ENCODE peak calls at places on chromosomes 2 and 18, in six cellular contexts. H is A673; G is stimulated activated CD4-positive, alpha-beta T cell treated with anti-CD3 and anti-CD28 coated beads, Interleukin-15, amount 100 ng/mL, for 1 hour; P is tibial nerve; M is HTR-8/SVneo; X is pancreas. R is an unnamed sample.

GRCh38 chr2:18559941-18560796 is at the start of gene RDH14:
- DNase-seq in G (peak; percentile 82), X (peak; percentile 96), H (peak; percentile 95), M (peak; percentile 91), P (peak; percentile 85), R (peak; percentile 92)

GRCh38 chr18:66749475-66750035 is 145.7 kb upstream of the CDH19 start:
- DNase-seq in P (no peak), M (no peak), H (peak; percentile 79), G (no peak), X (no peak), R (no peak)

GRCh38 chr2:10216677-10217498 is 85.8 kb upstream of the HPCAL1 start:
- DNase-seq in M (no peak), G (no peak), H (no peak), X (peak; percentile 40), P (no peak), R (no peak)

GRCh38 chr2:207136872-207137271 is 28.9 kb downstream of the KLF7 start:
- DNase-seq in P (no peak), G (no peak), H (no peak), X (no peak), M (no peak), R (no peak)

GRCh38 chr2:45930396-45930792 is 278.9 kb downstream of the PRKCE start:
- DNase-seq in P (no peak), H (no peak), G (no peak), X (no peak), M (peak; percentile 83), R (peak; percentile 57)

GRCh38 chr2:112690853-112691390 is 29.9 kb upstream of the NT5DC4 start:
- DNase-seq in X (no peak), M (peak; percentile 47), P (no peak), H (peak; percentile 77), G (peak; percentile 40), R (peak; percentile 60)

GRCh38 chr18:22504251-22504650 is 86.5 kb upstream of the CTAGE1 start:
- DNase-seq in P (no peak), G (no peak), X (no peak), M (no peak), H (no peak), R (no peak)

GRCh38 chr2:63792523-63792922 is 49.2 kb upstream of the UGP2 start:
- DNase-seq in H (peak; percentile 23), P (no peak), X (no peak), G (no peak), M (peak; percentile 59), R (peak; percentile 60)

GRCh38 chr2:163734401-163734800 is 1.4 kb downstream of the FIGN start:
- DNase-seq in X (no peak), P (no peak), H (no peak), G (no peak), M (no peak), R (no peak)

GRCh38 chr2:15571729-15572128 is 10.6 kb upstream of the NBAS start:
- DNase-seq in M (no peak), G (no peak), H (no peak), P (no peak), X (no peak), R (no peak)

GRCh38 chr2:234488913-234489451 is 7.9 kb downstream of the ARL4C start:
- DNase-seq in H (no peak), M (no peak), X (no peak), P (no peak), G (peak; percentile 52), R (no peak)

GRCh38 chr2:60290534-60290933 is 262.9 kb downstream of the BCL11A start:
- DNase-seq in X (no peak), M (no peak), P (no peak), G (no peak), H (no peak), R (no peak)

GRCh38 chr2:16650287-16651249 is 15.1 kb downstream of the CYRIA start:
- DNase-seq in M (no peak), X (no peak), H (peak; percentile 73), P (no peak), G (no peak), R (peak; percentile 51)

GRCh38 chr2:64525323-64525625 is 1.1 kb downstream of the AFTPH start:
- DNase-seq in P (no peak), X (no peak), H (peak; percentile 25), M (no peak), G (no peak), R (peak; percentile 26)

GRCh38 chr18:27750014-27750413 is 426.9 kb downstream of the CDH2 start:
- DNase-seq in H (peak; percentile 72), P (no peak), M (peak; percentile 28), G (no peak), X (no peak), R (peak; percentile 12)

GRCh38 chr2:172233947-172234715 is 131.4 kb upstream of the DLX2 start:
- DNase-seq in X (no peak), P (no peak), M (no peak), H (no peak), G (no peak), R (no peak)

GRCh38 chr2:136582631-136583205 is 182.6 kb upstream of the THSD7B start:
- DNase-seq in G (no peak), P (no peak), X (no peak), H (peak; percentile 32), M (peak; percentile 2), R (peak; percentile 19)

GRCh38 chr18:29251681-29252080 is 1074.8 kb upstream of the CDH2 start:
- DNase-seq in X (no peak), H (no peak), G (no peak), M (no peak), P (no peak), R (no peak)

GRCh38 chr2:22554453-22554852 is 830.5 kb upstream of the KLHL29 start:
- DNase-seq in M (no peak), P (no peak), H (no peak), G (no peak), X (no peak), R (no peak)

GRCh38 chr2:68741238-68741637 is 6.6 kb downstream of the ARHGAP25 start:
- DNase-seq in G (no peak), H (no peak), P (no peak), X (no peak), M (no peak), R (peak; percentile 15)

GRCh38 chr2:30583204-30583749 is 136.2 kb downstream of the LCLAT1 start:
- DNase-seq in H (no peak), G (no peak), P (no peak), X (no peak), M (no peak), R (no peak)

GRCh38 chr18:45106331-45106774 is 425.7 kb downstream of the SETBP1 start:
- DNase-seq in M (no peak), P (no peak), X (no peak), H (no peak), G (no peak), R (no peak)

GRCh38 chr2:111975053-111975552 is 76.7 kb downstream of the MERTK start:
- DNase-seq in M (peak; percentile 63), X (no peak), P (no peak), H (peak; percentile 32), G (no peak), R (peak; percentile 91)

GRCh38 chr18:28411806-28412205 is 234.9 kb upstream of the CDH2 start:
- DNase-seq in H (peak; percentile 58), P (no peak), M (no peak), X (no peak), G (no peak), R (no peak)

GRCh38 chr2:198660491-198660890 is 797.2 kb downstream of the SATB2 start:
- DNase-seq in G (no peak), X (no peak), M (no peak), H (no peak), P (no peak), R (no peak)

GRCh38 chr2:231391981-231392380 is 3.5 kb upstream of the B3GNT7 start:
- DNase-seq in X (peak; percentile 30), M (no peak), P (no peak), G (no peak), H (no peak), R (no peak)

GRCh38 chr2:64818650-64819032 is 164.9 kb upstream of the SERTAD2 start:
- DNase-seq in M (no peak), H (no peak), X (no peak), P (no peak), G (no peak), R (no peak)

GRCh38 chr2:157657858-157658257 is 29.2 kb upstream of the ACVR1C start:
- DNase-seq in X (no peak), G (no peak), M (no peak), H (no peak), P (no peak), R (no peak)

GRCh38 chr2:51028829-51029228 is 3.1 kb downstream of the NRXN1 start:
- DNase-seq in X (no peak), H (no peak), M (no peak), G (no peak), P (no peak), R (no peak)

GRCh38 chr18:48048251-48048650 is 117.8 kb upstream of the SMAD2 start:
- DNase-seq in M (no peak), X (no peak), P (no peak), H (no peak), G (no peak), R (no peak)

GRCh38 chr2:124025896-124026295 is 809 bp downstream of the CNTNAP5 start:
- DNase-seq in G (no peak), P (no peak), M (no peak), H (no peak), X (no peak), R (no peak)

GRCh38 chr2:137938204-137938603 is 26.1 kb upstream of the HNMT start:
- DNase-seq in P (no peak), G (no peak), X (no peak), H (no peak), M (no peak), R (no peak)

GRCh38 chr2:189658808-189659207 is 2.5 kb upstream of the ASNSD1 start:
- DNase-seq in M (no peak), X (no peak), G (no peak), H (no peak), P (no peak), R (no peak)

GRCh38 chr2:106735807-106736206 is 150.2 kb downstream of the ST6GAL2 start:
- DNase-seq in P (no peak), X (no peak), H (no peak), M (no peak), G (no peak), R (no peak)

GRCh38 chr2:71303849-71304248 is 27.7 kb upstream of the ZNF638 start:
- DNase-seq in X (no peak), G (no peak), H (no peak), P (no peak), M (no peak), R (peak; percentile 42)

GRCh38 chr2:79512442-79513401 is at the start of gene CTNNA2:
- DNase-seq in M (no peak), P (no peak), H (peak; percentile 77), G (no peak), X (peak; percentile 89), R (peak; percentile 58)

R was measured in RWPE1.